ENCODE peak calls at places on chromosomes 13 and 19, in six cellular contexts. V, D, T, A, J and I are unnamed samples.

GRCh38 chr13:33213797-33214196 is 71.8 kb downstream of the STARD13 start:
- DNase-seq in A (no peak), J (no peak), D (peak), T (no peak), V (no peak), I (no peak)

GRCh38 chr13:80050252-80050651 is 290.7 kb downstream of the SPRY2 start:
- DNase-seq in V (no peak), J (no peak), D (no peak), T (peak), A (no peak), I (peak)

GRCh38 chr13:77528834-77529500 is 6.5 kb upstream of the SCEL start:
- DNase-seq in T (no peak), A (no peak), J (no peak), V (no peak), D (no peak), I (no peak)

GRCh38 chr13:39217471-39217870 is 179.2 kb downstream of the NHLRC3 start:
- DNase-seq in D (peak), T (no peak), A (no peak), J (no peak), V (no peak), I (no peak)

GRCh38 chr13:42575938-42576337 is 2.0 kb downstream of the TNFSF11 start:
- DNase-seq in A (no peak), T (no peak), D (no peak), V (no peak), J (no peak), I (no peak)

GRCh38 chr19:40809358-40810086 is 10.5 kb downstream of the EGLN2 start:
- DNase-seq in J (no peak), A (no peak), T (no peak), D (no peak), V (no peak), I (no peak)

GRCh38 chr19:20422616-20423205 is 142.9 kb downstream of the ZNF737 start:
- DNase-seq in D (peak), V (no peak), J (no peak), T (no peak), A (no peak), I (peak)

GRCh38 chr13:77042566-77043177 is 15.7 kb upstream of the FBXL3 start:
- DNase-seq in D (no peak), V (no peak), J (no peak), A (no peak), T (no peak), I (no peak)

GRCh38 chr13:89628567-89628966 is 1718.9 kb upstream of the MIR17HG start:
- DNase-seq in A (no peak), J (no peak), V (no peak), D (no peak), T (no peak), I (no peak)

GRCh38 chr13:59689057-59689456 is 474.7 kb downstream of the DIAPH3 start:
- DNase-seq in J (no peak), A (no peak), V (peak), D (no peak), T (no peak), I (no peak)